ENCODE peak calls at places on chromosomes 3 and 15, in eight cellular contexts. One of them, this sample, is unnamed.

GRCh38 chr15:96293446-96293845 is 37.1 kb upstream of the NR2F2 start:
- DNase-seq in breast epithelium: no peak
- DNase-seq in psoas muscle: no peak
- DNase-seq in gastrocnemius medialis: no peak
- DNase-seq in transverse colon: no peak
- DNase-seq in NT2/D1: no peak
- DNase-seq in upper lobe of right lung: no peak
- DNase-seq in BE2C: no peak
- DNase-seq in this sample: no peak

GRCh38 chr15:84911879-84912660 is 27.6 kb downstream of the SLC28A1 start:
- DNase-seq in transverse colon: peak; percentile 61
- DNase-seq in BE2C: peak; percentile 61
- DNase-seq in gastrocnemius medialis: peak; percentile 95
- DNase-seq in psoas muscle: peak; percentile 95
- DNase-seq in breast epithelium: peak; percentile 69
- DNase-seq in NT2/D1: no peak
- DNase-seq in upper lobe of right lung: no peak
- DNase-seq in this sample: no peak

GRCh38 chr3:157129782-157130137 is 30.2 kb downstream of the CCNL1 start:
- DNase-seq in NT2/D1: no peak
- DNase-seq in gastrocnemius medialis: no peak
- DNase-seq in psoas muscle: no peak
- DNase-seq in upper lobe of right lung: no peak
- DNase-seq in transverse colon: peak; percentile 63
- DNase-seq in breast epithelium: no peak
- DNase-seq in BE2C: no peak
- DNase-seq in this sample: no peak

GRCh38 chr3:39383190-39383912 is at the start of gene SLC25A38:
- DNase-seq in BE2C: peak; percentile 70
- DNase-seq in NT2/D1: peak; percentile 81
- DNase-seq in transverse colon: peak; percentile 85
- DNase-seq in gastrocnemius medialis: peak; percentile 76
- DNase-seq in upper lobe of right lung: peak; percentile 93
- DNase-seq in breast epithelium: peak; percentile 60
- DNase-seq in psoas muscle: peak; percentile 85
- DNase-seq in this sample: peak; percentile 92

GRCh38 chr15:70532536-70533186 is 230.7 kb downstream of the UACA start:
- DNase-seq in BE2C: no peak
- DNase-seq in transverse colon: no peak
- DNase-seq in NT2/D1: no peak
- DNase-seq in psoas muscle: no peak
- DNase-seq in gastrocnemius medialis: no peak
- DNase-seq in breast epithelium: no peak
- DNase-seq in upper lobe of right lung: no peak
- DNase-seq in this sample: no peak

GRCh38 chr3:14460342-14461005 is 58.1 kb downstream of the SLC6A6 start:
- DNase-seq in breast epithelium: peak; percentile 72
- DNase-seq in upper lobe of right lung: no peak
- DNase-seq in BE2C: no peak
- DNase-seq in psoas muscle: peak; percentile 87
- DNase-seq in transverse colon: peak; percentile 29
- DNase-seq in gastrocnemius medialis: peak; percentile 80
- DNase-seq in NT2/D1: no peak
- DNase-seq in this sample: no peak

GRCh38 chr3:145006291-145006690 is 1034.7 kb downstream of the DIPK2A start:
- DNase-seq in BE2C: no peak
- DNase-seq in transverse colon: no peak
- DNase-seq in NT2/D1: no peak
- DNase-seq in gastrocnemius medialis: no peak
- DNase-seq in breast epithelium: no peak
- DNase-seq in psoas muscle: no peak
- DNase-seq in upper lobe of right lung: no peak
- DNase-seq in this sample: no peak

GRCh38 chr3:23094890-23095462 is 108.2 kb upstream of the UBE2E2 start:
- DNase-seq in gastrocnemius medialis: no peak
- DNase-seq in upper lobe of right lung: no peak
- DNase-seq in psoas muscle: no peak
- DNase-seq in breast epithelium: no peak
- DNase-seq in transverse colon: no peak
- DNase-seq in NT2/D1: no peak
- DNase-seq in BE2C: no peak
- DNase-seq in this sample: no peak

GRCh38 chr3:30073622-30074021 is 532.8 kb upstream of the TGFBR2 start:
- DNase-seq in NT2/D1: no peak
- DNase-seq in transverse colon: peak; percentile 54
- DNase-seq in breast epithelium: no peak
- DNase-seq in psoas muscle: no peak
- DNase-seq in gastrocnemius medialis: no peak
- DNase-seq in upper lobe of right lung: no peak
- DNase-seq in BE2C: no peak
- DNase-seq in this sample: no peak

GRCh38 chr15:67103869-67104268 is 38.5 kb downstream of the SMAD3 start:
- DNase-seq in upper lobe of right lung: no peak
- DNase-seq in transverse colon: no peak
- DNase-seq in gastrocnemius medialis: no peak
- DNase-seq in breast epithelium: no peak
- DNase-seq in BE2C: no peak
- DNase-seq in psoas muscle: no peak
- DNase-seq in NT2/D1: no peak
- DNase-seq in this sample: no peak

GRCh38 chr3:173395073-173395411 is 2.5 kb upstream of the NLGN1 start:
- DNase-seq in NT2/D1: no peak
- DNase-seq in psoas muscle: no peak
- DNase-seq in gastrocnemius medialis: no peak
- DNase-seq in breast epithelium: no peak
- DNase-seq in transverse colon: no peak
- DNase-seq in upper lobe of right lung: no peak
- DNase-seq in BE2C: no peak
- DNase-seq in this sample: no peak
- H3K27me3 ChIP-seq in NT2/D1: peaks cover 55% of the 10 kb centered on the region
- H3K27me3 ChIP-seq in psoas muscle: peaks cover 38% of the 10 kb centered on the region
- H3K27me3 ChIP-seq in gastrocnemius medialis: peaks cover 26% of the 10 kb centered on the region
- H3K27me3 ChIP-seq in breast epithelium: no peaks in the 10 kb centered on the region
- H3K27me3 ChIP-seq in transverse colon: peaks cover 61% of the 10 kb centered on the region
- H3K27me3 ChIP-seq in upper lobe of right lung: peaks cover 16% of the 10 kb centered on the region
- H3K27me3 ChIP-seq in BE2C: peaks cover 65% of the 10 kb centered on the region
- H3K27me3 ChIP-seq in this sample: peaks cover 12% of the 10 kb centered on the region

DNA sequence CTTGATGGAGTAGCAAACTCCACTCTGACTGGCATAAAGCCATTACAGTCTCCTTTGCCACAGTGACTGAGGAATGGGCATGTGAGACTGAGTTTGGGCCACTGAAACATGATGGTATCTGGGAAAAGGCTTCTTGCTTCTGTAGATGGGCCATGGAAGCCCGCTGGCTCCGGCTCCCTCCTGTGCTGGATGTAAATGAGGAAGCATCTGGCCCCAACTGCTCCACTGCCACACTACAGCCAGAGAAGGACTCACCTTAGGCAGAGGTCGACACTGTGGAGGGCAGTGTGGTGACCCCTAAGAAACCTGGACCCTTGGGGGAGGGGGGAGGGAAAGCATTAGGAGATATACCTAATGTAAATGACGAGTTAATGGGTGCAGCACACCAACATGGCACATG is 9.4 kb upstream of the CAMK1 start:
- DNase-seq in upper lobe of right lung: no peak
- DNase-seq in transverse colon: no peak
- DNase-seq in gastrocnemius medialis: no peak
- DNase-seq in BE2C: no peak
- DNase-seq in psoas muscle: no peak
- DNase-seq in NT2/D1: no peak
- DNase-seq in breast epithelium: no peak
- DNase-seq in this sample: no peak
- H3K4me1 ChIP-seq in upper lobe of right lung: peaks cover 21% of the 10 kb centered on the region
- H3K4me1 ChIP-seq in transverse colon: no peaks in the 10 kb centered on the region
- H3K4me1 ChIP-seq in gastrocnemius medialis: no peaks in the 10 kb centered on the region
- H3K4me1 ChIP-seq in BE2C: no peaks in the 10 kb centered on the region
- H3K4me1 ChIP-seq in psoas muscle: no peaks in the 10 kb centered on the region
- H3K4me1 ChIP-seq in NT2/D1: peaks cover 9% of the 10 kb centered on the region
- H3K4me1 ChIP-seq in breast epithelium: no peaks in the 10 kb centered on the region
- H3K4me1 ChIP-seq in this sample: peaks cover 26% of the 10 kb centered on the region

GRCh38 chr15:38646716-38647115 is 82.1 kb upstream of the RASGRP1 start:
- DNase-seq in NT2/D1: no peak
- DNase-seq in psoas muscle: no peak
- DNase-seq in breast epithelium: no peak
- DNase-seq in BE2C: no peak
- DNase-seq in upper lobe of right lung: no peak
- DNase-seq in gastrocnemius medialis: no peak
- DNase-seq in transverse colon: no peak
- DNase-seq in this sample: no peak
- H3K27me3 ChIP-seq in NT2/D1: no peaks in the 10 kb centered on the region
- H3K27me3 ChIP-seq in psoas muscle: no peaks in the 10 kb centered on the region
- H3K27me3 ChIP-seq in breast epithelium: no peaks in the 10 kb centered on the region
- H3K27me3 ChIP-seq in BE2C: peaks cover 11% of the 10 kb centered on the region
- H3K27me3 ChIP-seq in upper lobe of right lung: no peaks in the 10 kb centered on the region
- H3K27me3 ChIP-seq in gastrocnemius medialis: no peaks in the 10 kb centered on the region
- H3K27me3 ChIP-seq in transverse colon: no peaks in the 10 kb centered on the region
- H3K27me3 ChIP-seq in this sample: no peaks in the 10 kb centered on the region

GRCh38 chr15:88908123-88908522 is 5.1 kb downstream of the MFGE8 start:
- DNase-seq in NT2/D1: no peak
- DNase-seq in breast epithelium: no peak
- DNase-seq in BE2C: no peak
- DNase-seq in transverse colon: no peak
- DNase-seq in gastrocnemius medialis: no peak
- DNase-seq in upper lobe of right lung: peak; percentile 49
- DNase-seq in psoas muscle: no peak
- DNase-seq in this sample: no peak
- H3K4me1 ChIP-seq in NT2/D1: peaks cover 21% of the 10 kb centered on the region
- H3K4me1 ChIP-seq in breast epithelium: peaks cover 4% of the 10 kb centered on the region
- H3K4me1 ChIP-seq in BE2C: no peaks in the 10 kb centered on the region
- H3K4me1 ChIP-seq in transverse colon: no peaks in the 10 kb centered on the region
- H3K4me1 ChIP-seq in gastrocnemius medialis: peaks cover 63% of the 10 kb centered on the region
- H3K4me1 ChIP-seq in upper lobe of right lung: peaks cover 21% of the 10 kb centered on the region
- H3K4me1 ChIP-seq in psoas muscle: peaks cover 81% of the 10 kb centered on the region
- H3K4me1 ChIP-seq in this sample: peaks cover 31% of the 10 kb centered on the region

This sample was measured in lower lobe of right lung.